ENCODE peak calls at places on chromosomes 16 and 17, in seven cellular contexts. S is HCT116, W is endothelial cell of umbilical vein, T is GM12878, X is H1, N is transverse colon, I is HepG2. F is an unnamed sample.

GRCh38 chr17:8893059-8893458 is 25.6 kb upstream of the PIK3R6 start:
- DNase-seq in S (no peak), W (no peak), T (no peak), X (no peak), N (no peak), I (no peak), F (no peak)

GRCh38 chr16:25838724-25839186 is 147.0 kb downstream of the HS3ST4 start:
- DNase-seq in S (peak), W (peak), T (peak), X (peak), N (peak), I (peak), F (no peak)

GRCh38 chr16:49524578-49525315 is 151.1 kb downstream of the C16orf78 start:
- DNase-seq in S (no peak), W (no peak), T (no peak), X (no peak), N (no peak), I (no peak), F (no peak)

GRCh38 chr17:35548213-35548810 is 10.8 kb upstream of the SLFN12L start:
- DNase-seq in S (no peak), W (no peak), T (no peak), X (no peak), N (no peak), I (no peak), F (no peak)

GRCh38 chr16:57297856-57298255 is 13.4 kb upstream of the PLLP start:
- DNase-seq in S (no peak), W (no peak), T (no peak), X (no peak), N (no peak), I (no peak), F (peak)

GRCh38 chr17:82647593-82648164 is 565 bp downstream of the WDR45B start:
- DNase-seq in S (no peak), W (peak), T (no peak), X (no peak), N (peak), I (no peak), F (peak)

GRCh38 chr16:69827527-69827926 is 65.4 kb downstream of the WWP2 start:
- DNase-seq in S (no peak), W (no peak), T (no peak), X (no peak), N (no peak), I (no peak), F (no peak)

GRCh38 chr17:38959508-38959907 is 7.7 kb downstream of the FBXO47 start:
- DNase-seq in S (no peak), W (no peak), T (no peak), X (no peak), N (no peak), I (no peak), F (no peak)

GRCh38 chr17:72632026-72632684 is 460.3 kb downstream of the SLC39A11 start:
- DNase-seq in S (no peak), W (no peak), T (no peak), X (no peak), N (peak), I (peak), F (no peak)

GRCh38 chr16:29950806-29951461 is 10.9 kb upstream of the TMEM219 start:
- DNase-seq in S (no peak), W (no peak), T (no peak), X (no peak), N (no peak), I (no peak), F (no peak)

GRCh38 chr16:49049644-49050043 is 232.0 kb downstream of the CBLN1 start:
- DNase-seq in S (no peak), W (no peak), T (no peak), X (no peak), N (no peak), I (no peak), F (no peak)

GRCh38 chr16:9844361-9844760 is 337.9 kb downstream of the GRIN2A start:
- DNase-seq in S (no peak), W (peak), T (no peak), X (no peak), N (no peak), I (no peak), F (no peak)

GRCh38 chr16:58636474-58636873 is 6.8 kb upstream of the CNOT1 start:
- DNase-seq in S (no peak), W (no peak), T (no peak), X (no peak), N (no peak), I (peak), F (peak)

GRCh38 chr16:65196696-65197095 is 74.8 kb upstream of the CDH11 start:
- DNase-seq in S (no peak), W (no peak), T (no peak), X (no peak), N (no peak), I (no peak), F (no peak)

GRCh38 chr16:67910162-67910561 is 17.1 kb downstream of the PSKH1 start:
- DNase-seq in S (no peak), W (no peak), T (no peak), X (no peak), N (no peak), I (no peak), F (no peak)

GRCh38 chr16:30548392-30549255 is 9.6 kb downstream of the ZNF764 start:
- DNase-seq in S (no peak), W (no peak), T (no peak), X (no peak), N (no peak), I (no peak), F (no peak)

GRCh38 chr16:50525716-50526115 is 22.5 kb upstream of the NKD1 start:
- DNase-seq in S (no peak), W (no peak), T (no peak), X (no peak), N (no peak), I (no peak), F (no peak)

GRCh38 chr17:58004060-58004459 is 3.0 kb downstream of the SRSF1 start:
- DNase-seq in S (no peak), W (no peak), T (no peak), X (no peak), N (no peak), I (no peak), F (no peak)
- H3K4me3 ChIP-seq in S (no peak), W (no peak), T (peak), X (peak), N (no peak), I (peak), F (no peak)

GRCh38 chr16:27193300-27193990 is 9.9 kb upstream of the KDM8 start:
- DNase-seq in S (no peak), W (no peak), T (no peak), X (no peak), N (no peak), I (no peak), F (no peak)

GRCh38 chr16:27189335-27189972 is 13.9 kb upstream of the KDM8 start:
- DNase-seq in S (no peak), W (no peak), T (no peak), X (no peak), N (peak), I (no peak), F (no peak)

GRCh38 chr16:27190316-27190871 is 12.9 kb upstream of the KDM8 start:
- DNase-seq in S (no peak), W (no peak), T (no peak), X (no peak), N (no peak), I (no peak), F (no peak)

GRCh38 chr16:27191352-27191924 is 11.9 kb upstream of the KDM8 start:
- DNase-seq in S (no peak), W (no peak), T (no peak), X (no peak), N (no peak), I (no peak), F (no peak)

DNA sequence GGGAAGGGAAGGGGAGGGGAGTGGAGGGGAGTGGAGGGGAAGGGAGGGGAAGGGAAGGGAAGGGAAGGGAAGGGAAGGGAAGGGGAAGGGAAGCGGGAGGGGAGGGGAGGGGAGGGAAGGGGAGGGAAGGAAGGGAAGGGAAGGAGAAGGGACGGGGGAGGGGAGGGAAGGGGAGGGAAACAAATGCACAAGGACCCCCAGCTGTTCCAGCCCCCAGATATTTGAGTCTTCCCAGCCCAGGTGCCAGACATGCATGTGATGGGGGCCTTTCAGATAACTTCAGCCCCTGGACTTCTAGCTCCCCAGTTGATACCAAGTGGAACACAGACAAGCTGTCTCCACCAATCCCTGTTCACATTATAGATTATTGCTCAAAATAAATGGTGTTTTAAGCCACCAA is 14.7 kb upstream of the KDM8 start:
- DNase-seq in S (no peak), W (no peak), T (no peak), X (no peak), N (no peak), I (no peak), F (no peak)
- TF ChIP-seq POLR2AphosphoS5 in S (no peak), W (no peak), T (no peak), X (no peak), N (no peak), I (no peak), F (no peak)

GRCh38 chr17:15262291-15263205 is 2.6 kb downstream of the PMP22 start:
- DNase-seq in S (peak), W (peak), T (no peak), X (no peak), N (peak), I (no peak), F (peak)

GRCh38 chr17:15260376-15261062 is 4.6 kb downstream of the PMP22 start:
- DNase-seq in S (no peak), W (peak), T (no peak), X (peak), N (peak), I (peak), F (peak)

GRCh38 chr17:15263206-15263579 is 1.9 kb downstream of the PMP22 start:
- DNase-seq in S (no peak), W (peak), T (no peak), X (no peak), N (peak), I (no peak), F (peak)

GRCh38 chr17:15261063-15261817 is 3.9 kb downstream of the PMP22 start:
- DNase-seq in S (no peak), W (peak), T (no peak), X (no peak), N (peak), I (peak), F (no peak)

DNA sequence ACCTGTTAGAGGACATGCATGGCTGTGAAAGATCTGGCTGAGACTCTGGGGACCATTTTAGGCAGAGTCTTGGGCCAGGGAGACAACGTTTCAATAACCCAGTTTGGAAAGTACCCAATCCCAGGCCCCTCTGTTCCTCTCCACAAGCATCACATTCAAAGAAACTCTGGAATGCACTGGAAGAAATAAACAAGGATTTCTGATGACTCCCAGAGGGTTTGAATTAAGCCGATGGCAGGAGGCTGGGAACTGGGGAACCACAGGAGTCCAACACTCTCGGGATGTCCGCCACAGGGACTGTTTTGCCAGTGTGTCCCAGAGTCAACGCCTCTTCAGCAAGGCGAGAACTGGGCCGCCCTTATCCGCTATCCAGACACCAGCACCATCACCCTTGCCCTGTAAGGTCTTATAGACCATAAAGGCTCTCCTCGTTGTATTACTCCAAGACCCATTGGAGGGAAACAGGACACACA is 3.3 kb downstream of the PMP22 start:
- DNase-seq in S (no peak), W (peak), T (no peak), X (no peak), N (peak), I (no peak), F (no peak)
- H3K4me3 ChIP-seq in S (peak), W (peak), T (no peak), X (peak), N (peak), I (peak), F (peak)

DNA sequence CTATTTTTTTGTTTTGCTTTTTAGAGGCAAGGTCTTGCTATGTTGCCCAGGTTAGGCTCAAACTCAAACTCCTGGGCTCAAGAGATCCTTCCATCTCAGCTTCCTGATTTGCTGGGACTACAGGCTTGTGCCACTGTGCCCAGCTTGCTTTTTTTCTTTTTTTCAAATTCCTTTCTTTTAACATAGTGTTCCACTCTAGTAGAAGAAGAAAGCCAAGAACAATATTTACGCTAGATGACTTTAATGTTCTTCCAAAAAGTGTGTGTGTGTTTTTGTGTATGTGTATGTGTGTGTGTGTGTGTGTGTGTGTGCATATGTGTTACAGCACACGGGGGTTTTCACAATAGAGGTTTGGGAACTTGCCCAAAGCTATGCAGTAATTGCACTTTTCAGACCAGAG is 10.7 kb upstream of the UMOD start:
- DNase-seq in S (no peak), W (no peak), T (no peak), X (no peak), N (no peak), I (no peak), F (no peak)
- TF ChIP-seq POLR2AphosphoS5 in S (no peak), W (no peak), T (no peak), X (no peak), N (no peak), I (no peak), F (no peak)

GRCh38 chr17:21458036-21458435 is 81.9 kb downstream of the KCNJ12 start:
- DNase-seq in S (no peak), W (no peak), T (no peak), X (no peak), N (no peak), I (no peak), F (peak)

GRCh38 chr17:21455761-21456160 is 79.6 kb downstream of the KCNJ12 start:
- DNase-seq in S (no peak), W (no peak), T (no peak), X (no peak), N (no peak), I (no peak), F (no peak)

GRCh38 chr17:21453144-21453982 is 77.2 kb downstream of the KCNJ12 start:
- DNase-seq in S (no peak), W (no peak), T (no peak), X (no peak), N (no peak), I (no peak), F (no peak)

GRCh38 chr17:21457051-21458026 is 81.2 kb downstream of the KCNJ12 start:
- DNase-seq in S (peak), W (peak), T (peak), X (peak), N (peak), I (peak), F (peak)

GRCh38 chr17:21452377-21453143 is 76.4 kb downstream of the KCNJ12 start:
- DNase-seq in S (peak), W (peak), T (no peak), X (peak), N (peak), I (peak), F (no peak)
- H3K4me3 ChIP-seq in S (no peak), W (no peak), T (no peak), X (peak), N (no peak), I (no peak), F (peak)

GRCh38 chr16:52578007-52578828 is 31.3 kb upstream of the TOX3 start:
- DNase-seq in S (no peak), W (no peak), T (no peak), X (no peak), N (no peak), I (peak), F (no peak)
- TF ChIP-seq POLR2AphosphoS5 in S (no peak), W (no peak), T (no peak), X (no peak), N (no peak), I (no peak), F (no peak)

GRCh38 chr17:31512796-31513195 is 121.3 kb downstream of the RAB11FIP4 start:
- DNase-seq in S (no peak), W (no peak), T (no peak), X (no peak), N (no peak), I (no peak), F (no peak)
- H3K4me3 ChIP-seq in S (no peak), W (no peak), T (no peak), X (no peak), N (no peak), I (no peak), F (no peak)

F was measured in suprapubic skin.